ENCODE peak calls at places on chromosomes 7 and 10, in four cellular contexts. W is hippocampal formation, S is GDM1, A is naive B cell. P is an unnamed sample.

GRCh38 chr7:150903627-150904026 is 51.3 kb downstream of the AOC1 start:
- DNase-seq in W (peak), S (no peak), A (no peak), P (no peak)

GRCh38 chr7:129567377-129567776 is 44.1 kb upstream of the NRF1 start:
- DNase-seq in W (no peak), S (no peak), A (no peak), P (no peak)

GRCh38 chr10:27241640-27242472 is 1.3 kb upstream of the ACBD5 start:
- DNase-seq in W (peak), S (peak), A (peak), P (peak)

GRCh38 chr10:82908751-82909150 is 1033.8 kb downstream of the NRG3 start:
- DNase-seq in W (no peak), S (no peak), A (no peak), P (no peak)

GRCh38 chr10:125123363-125124113 is 36.8 kb downstream of the CTBP2 start:
- DNase-seq in W (peak), S (no peak), A (no peak), P (no peak)

GRCh38 chr7:44537442-44537841 is 3.7 kb downstream of the NPC1L1 start:
- DNase-seq in W (no peak), S (no peak), A (no peak), P (no peak)

GRCh38 chr7:38950309-38950708 is 27.4 kb upstream of the POU6F2 start:
- DNase-seq in W (no peak), S (no peak), A (no peak), P (no peak)

GRCh38 chr10:23293145-23293724 is 51.4 kb downstream of the C10orf67 start:
- DNase-seq in W (no peak), S (no peak), A (no peak), P (peak)